ENCODE peak calls at places on chromosomes 13 and 19, in eight cellular contexts. I is uterus; U is breast epithelium; Y is transverse colon; H is CD4-positive, alpha-beta T cell; V is omental fat pad; J is astrocyte of the spinal cord; Z is IMR-90. G is an unnamed sample.

GRCh38 chr13:49604570-49604969 is 19.2 kb upstream of the RCBTB1 start:
- DNase-seq in I (no peak), U (no peak), Y (no peak), V (no peak), J (no peak), Z (no peak), H (no peak), G (no peak)

GRCh38 chr13:27678306-27679040 is 56.8 kb downstream of the POLR1D start:
- DNase-seq in I (no peak), Z (peak), Y (no peak), U (no peak), J (no peak), H (no peak), V (no peak), G (no peak)

GRCh38 chr13:36778083-36778671 is 40.8 kb upstream of the RFXAP start:
- DNase-seq in I (no peak), U (no peak), J (peak), V (no peak), Z (peak), Y (no peak), H (no peak), G (peak)

GRCh38 chr13:57212989-57213388 is 46.0 kb downstream of the PRR20E start:
- DNase-seq in I (no peak), Z (no peak), Y (no peak), H (no peak), V (no peak), J (no peak), U (no peak), G (no peak)

GRCh38 chr13:29457299-29457698 is 138.2 kb downstream of the SLC7A1 start:
- DNase-seq in Y (no peak), H (no peak), I (no peak), U (no peak), J (peak), Z (peak), V (no peak), G (no peak)

GRCh38 chr19:21233691-21234090 is 91.9 kb downstream of the ZNF431 start:
- DNase-seq in J (no peak), U (no peak), Y (no peak), I (no peak), Z (no peak), H (no peak), V (no peak), G (no peak)

GRCh38 chr13:28429685-28430290 is 65.1 kb downstream of the FLT1 start:
- DNase-seq in U (no peak), Z (peak), J (no peak), Y (peak), V (no peak), H (no peak), I (no peak), G (no peak)

GRCh38 chr13:106796280-106797047 is 228.5 kb upstream of the ARGLU1 start:
- DNase-seq in Z (no peak), I (no peak), Y (no peak), H (no peak), V (no peak), J (no peak), U (no peak), G (no peak)

GRCh38 chr19:50377051-50377441 is 789 bp downstream of the NR1H2 start:
- DNase-seq in V (no peak), H (peak), Y (peak), J (no peak), Z (no peak), I (peak), U (no peak), G (no peak)

GRCh38 chr19:17762505-17763229 is 11.4 kb downstream of the FCHO1 start:
- DNase-seq in H (no peak), Z (peak), I (no peak), U (no peak), J (peak), V (no peak), Y (peak), G (no peak)

GRCh38 chr19:33647146-33647545 is 25.4 kb downstream of the CHST8 start:
- DNase-seq in H (no peak), Y (no peak), U (no peak), J (no peak), I (no peak), V (no peak), Z (no peak), G (no peak)

GRCh38 chr19:10431254-10431942 is 11.1 kb downstream of the PDE4A start:
- DNase-seq in V (no peak), J (no peak), Y (peak), I (peak), U (no peak), Z (no peak), H (peak), G (no peak)

GRCh38 chr19:53057904-53058579 is 13.5 kb downstream of the ERVV-2 start:
- DNase-seq in Z (no peak), V (no peak), I (no peak), Y (no peak), J (no peak), H (no peak), U (no peak), G (no peak)

DNA sequence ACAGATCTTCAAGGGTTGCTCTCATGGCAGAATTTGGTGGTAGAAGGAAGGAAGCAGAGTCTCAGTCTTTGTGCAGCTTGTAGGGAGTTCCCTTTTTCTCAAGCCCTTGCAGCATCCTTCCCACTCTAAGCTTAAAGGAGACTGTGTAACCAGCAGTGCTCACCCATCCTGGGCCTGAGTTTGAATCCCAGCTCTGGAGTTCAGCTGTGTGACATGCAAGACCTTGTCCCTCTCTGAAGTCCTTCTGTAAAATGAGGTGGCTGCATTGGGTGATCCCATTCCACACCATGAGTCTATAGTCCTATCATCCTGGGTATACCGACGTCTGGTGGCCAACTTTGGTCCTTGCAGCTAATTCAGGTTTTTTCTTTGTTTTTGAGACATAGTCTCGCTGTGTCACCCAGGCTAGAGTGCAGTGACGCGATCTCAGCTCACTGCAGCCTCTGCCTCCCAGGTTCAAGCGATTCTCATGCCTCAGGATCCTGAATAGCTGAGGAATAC is 9.8 kb downstream of the SIGLEC10 start:
- DNase-seq in I (no peak), Y (peak), V (no peak), U (no peak), H (no peak), J (no peak), Z (peak), G (no peak)
- TF ChIP-seq CTCF in I (peak), Y (peak), V (no peak), U (no peak), H (no peak), J (peak), Z (peak), G (no peak)

GRCh38 chr19:13152854-13153626 is 2.8 kb downstream of the IER2 start:
- DNase-seq in U (peak), V (peak), H (peak), Y (peak), Z (peak), J (peak), I (peak), G (peak)

GRCh38 chr19:13153627-13154240 is 3.5 kb downstream of the IER2 start:
- DNase-seq in I (peak), Z (no peak), V (no peak), U (no peak), Y (peak), H (no peak), J (peak), G (no peak)

GRCh38 chr19:13155472-13156284 is 5.5 kb downstream of the IER2 start:
- DNase-seq in U (peak), Y (peak), Z (peak), H (peak), J (peak), V (peak), I (peak), G (peak)

GRCh38 chr19:13154241-13154778 is 4.1 kb downstream of the IER2 start:
- DNase-seq in H (peak), U (peak), Z (peak), J (peak), V (peak), Y (peak), I (peak), G (no peak)

DNA sequence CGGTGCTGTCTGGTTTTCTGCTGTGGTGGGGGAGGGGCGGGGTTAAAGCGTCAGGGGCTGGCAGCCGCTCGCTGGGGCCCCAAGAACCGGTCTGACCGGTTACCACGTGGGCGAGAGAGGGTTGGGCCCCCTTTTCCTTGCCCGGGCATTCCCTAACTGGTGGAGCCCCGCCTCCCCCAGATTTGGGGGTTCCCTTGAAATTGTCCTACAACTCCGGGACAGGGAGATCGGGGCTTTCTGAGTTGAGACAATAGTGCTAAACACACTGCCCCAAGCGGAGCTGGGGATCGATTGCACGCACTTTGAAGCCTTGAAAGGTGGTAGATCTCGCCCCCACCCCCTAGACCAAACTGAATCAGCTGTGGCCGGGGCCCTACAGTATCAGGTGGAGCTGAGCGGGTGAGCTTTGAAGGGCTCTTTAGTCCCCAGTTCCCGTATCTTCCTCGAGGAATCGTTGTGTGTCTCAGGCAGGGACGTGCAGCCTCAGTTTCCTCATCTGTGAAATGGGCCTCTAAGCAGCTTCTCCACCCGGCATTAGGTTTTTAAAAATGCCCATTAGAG is 4.8 kb downstream of the IER2 start:
- DNase-seq in H (peak), J (peak), Y (peak), U (peak), I (peak), V (peak), Z (peak), G (peak)
- TF ChIP-seq CTCF in H (peak), J (peak), Y (no peak), U (no peak), I (no peak), V (no peak), Z (peak), G (no peak)

DNA sequence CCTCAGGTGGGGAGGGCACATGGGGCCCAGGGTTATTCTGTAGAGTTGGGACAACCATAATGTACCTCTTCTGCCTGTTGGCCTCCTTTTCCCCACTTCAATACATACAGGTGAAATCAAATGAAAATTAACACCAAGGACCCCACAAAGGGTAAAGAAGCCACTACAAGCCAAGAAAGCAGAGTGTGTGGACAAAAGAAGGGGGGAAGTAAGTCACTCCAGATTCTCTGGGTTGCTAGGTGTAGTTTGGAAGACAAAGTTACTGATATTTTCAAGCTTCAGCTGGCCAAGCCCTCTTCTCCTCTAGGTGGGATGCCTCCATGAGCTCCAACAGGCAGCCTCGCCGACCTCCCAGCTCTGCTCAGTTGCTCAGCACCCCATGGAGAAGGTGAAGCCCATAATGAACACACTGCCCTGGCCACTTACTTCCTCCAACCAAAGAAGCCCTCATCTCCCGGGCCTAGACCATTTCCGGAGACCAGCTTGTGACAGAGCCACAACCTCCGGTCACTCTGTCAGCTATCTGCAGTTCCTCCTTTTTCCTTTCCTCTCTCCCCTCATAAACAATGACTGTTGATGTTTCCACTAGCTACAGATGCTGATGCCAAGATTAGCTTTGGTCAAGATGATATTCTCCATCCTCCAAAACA is 66.8 kb upstream of the MED4 start:
- DNase-seq in Y (peak), U (no peak), Z (no peak), V (no peak), J (no peak), I (no peak), H (no peak), G (no peak)
- TF ChIP-seq CTCF in Y (no peak), U (no peak), Z (no peak), V (no peak), J (no peak), I (no peak), H (no peak), G (no peak)

GRCh38 chr19:44571830-44572661 is 41.3 kb upstream of the IGSF23 start:
- DNase-seq in Y (no peak), J (no peak), H (no peak), U (no peak), V (no peak), I (no peak), Z (no peak), G (no peak)
- TF ChIP-seq CTCF in Y (no peak), J (no peak), H (no peak), U (no peak), V (no peak), I (no peak), Z (no peak), G (no peak)